ENCODE peak calls at places on chromosome 1, in nine cellular contexts. D is coronary artery; J is activated naive CD8-positive, alpha-beta T cell treated with anti-CD3 and anti-CD28 coated beads for 36 hours; V is Peyer's patch; L is HTR-8/SVneo; G is COR-L47; H is RWPE1; C is T-helper 1 cell; B is thoracic aorta. F is an unnamed sample.

GRCh38 chr1:160800142-160800541 is 4.2 kb downstream of the LY9 start:
- DNase-seq in C (no peak), L (no peak), H (no peak), B (no peak), G (no peak), J (no peak), D (no peak), V (no peak), F (no peak)

GRCh38 chr1:27684176-27684575 is 12.2 kb upstream of the IFI6 start:
- DNase-seq in C (no peak), V (no peak), D (no peak), L (no peak), B (no peak), G (no peak), H (no peak), J (no peak), F (no peak)

GRCh38 chr1:77347646-77348045 is 65.8 kb downstream of the AK5 start:
- DNase-seq in L (peak; percentile 66), B (no peak), D (no peak), V (no peak), J (peak; percentile 42), H (peak; percentile 71), G (no peak), C (no peak), F (peak; percentile 86)

GRCh38 chr1:223331929-223332328 is 32.0 kb downstream of the SUSD4 start:
- DNase-seq in G (no peak), B (no peak), V (no peak), J (no peak), L (no peak), D (no peak), H (peak; percentile 50), C (no peak), F (no peak)

GRCh38 chr1:230550428-230550827 is 91.9 kb upstream of the COG2 start:
- DNase-seq in C (no peak), J (no peak), B (no peak), H (peak; percentile 57), L (no peak), G (peak; percentile 27), D (no peak), V (no peak), F (no peak)

GRCh38 chr1:183191833-183192232 is 5.8 kb downstream of the LAMC2 start:
- DNase-seq in G (no peak), J (no peak), V (no peak), C (no peak), D (no peak), B (no peak), L (peak; percentile 46), H (peak; percentile 74), F (peak; percentile 85)

GRCh38 chr1:187067160-187067559 is 238.4 kb downstream of the PLA2G4A start:
- DNase-seq in D (no peak), B (no peak), G (peak; percentile 96), C (no peak), H (no peak), V (no peak), J (no peak), L (no peak), F (no peak)

GRCh38 chr1:186904361-186904760 is 75.6 kb downstream of the PLA2G4A start:
- DNase-seq in G (no peak), L (no peak), V (no peak), B (no peak), H (no peak), J (no peak), D (no peak), C (no peak), F (no peak)

GRCh38 chr1:219120625-219121544 is 52.8 kb upstream of the LYPLAL1 start:
- DNase-seq in J (no peak), H (no peak), D (no peak), L (no peak), G (no peak), B (no peak), C (no peak), V (no peak), F (peak; percentile 92)

GRCh38 chr1:118786454-118787155 is 201.5 kb downstream of the TBX15 start:
- DNase-seq in V (no peak), C (no peak), D (no peak), G (no peak), J (no peak), L (no peak), B (no peak), H (no peak), F (no peak)

GRCh38 chr1:1213153-1213918 is 617 bp downstream of the TNFRSF4 start:
- DNase-seq in H (no peak), B (no peak), J (peak; percentile 46), G (no peak), D (no peak), C (no peak), L (no peak), V (peak; percentile 45), F (no peak)

GRCh38 chr1:187891993-187892392 is 1063.2 kb downstream of the PLA2G4A start:
- DNase-seq in V (no peak), C (no peak), J (no peak), G (no peak), L (no peak), D (no peak), B (no peak), H (no peak), F (no peak)